ENCODE peak calls at places on chromosome 3, in eight cellular contexts. Q, P, N, E, C, H, D and V are unnamed samples.

GRCh38 chr3:7506606-7507180 is 645.8 kb downstream of the GRM7 start:
- DNase-seq in Q (no peak), P (no peak), N (no peak), E (no peak), C (no peak), H (no peak), D (no peak), V (no peak)

GRCh38 chr3:16807441-16807840 is 77.3 kb upstream of the PLCL2 start:
- DNase-seq in Q (no peak), P (no peak), N (peak), E (peak), C (no peak), H (peak), D (no peak), V (peak)

GRCh38 chr3:141434255-141434654 is 52.6 kb upstream of the RASA2 start:
- DNase-seq in Q (no peak), P (no peak), N (no peak), E (no peak), C (no peak), H (no peak), D (no peak), V (no peak)

GRCh38 chr3:125125822-125126245 is 70.0 kb upstream of the HEG1 start:
- DNase-seq in Q (peak), P (no peak), N (peak), E (peak), C (no peak), H (peak), D (no peak), V (peak)

GRCh38 chr3:183295211-183295610 is 42.2 kb downstream of the B3GNT5 start:
- DNase-seq in Q (peak), P (no peak), N (peak), E (peak), C (peak), H (peak), D (no peak), V (peak)

GRCh38 chr3:169812844-169813677 is at the start of the genes LRRC34 and LRRIQ4:
- DNase-seq in Q (peak), P (peak), N (peak), E (peak), C (peak), H (peak), D (peak), V (peak)

GRCh38 chr3:32391643-32392529 is at the start of gene CMTM7:
- DNase-seq in Q (peak), P (peak), N (peak), E (peak), C (peak), H (peak), D (peak), V (no peak)

GRCh38 chr3:192445768-192446644 is 281.3 kb downstream of the FGF12 start:
- DNase-seq in Q (no peak), P (no peak), N (peak), E (no peak), C (no peak), H (no peak), D (no peak), V (no peak)

GRCh38 chr3:184472723-184473419 is 88.7 kb upstream of the EPHB3 start:
- DNase-seq in Q (no peak), P (no peak), N (no peak), E (no peak), C (peak), H (no peak), D (no peak), V (no peak)

GRCh38 chr3:29153811-29154210 is 127.1 kb upstream of the RBMS3 start:
- DNase-seq in Q (no peak), P (no peak), N (peak), E (no peak), C (no peak), H (no peak), D (no peak), V (peak)

GRCh38 chr3:23203651-23204111 is 554 bp downstream of the UBE2E2 start:
- DNase-seq in Q (peak), P (no peak), N (no peak), E (peak), C (peak), H (peak), D (peak), V (no peak)

GRCh38 chr3:72413228-72413627 is 435.0 kb downstream of the SHQ1 start:
- DNase-seq in Q (peak), P (no peak), N (peak), E (peak), C (no peak), H (peak), D (no peak), V (no peak)

GRCh38 chr3:173993299-173993698 is 595.8 kb downstream of the NLGN1 start:
- DNase-seq in Q (peak), P (no peak), N (peak), E (peak), C (no peak), H (peak), D (no peak), V (peak)

GRCh38 chr3:28286595-28286994 is 45.2 kb downstream of the CMC1 start:
- DNase-seq in Q (peak), P (no peak), N (peak), E (no peak), C (no peak), H (peak), D (no peak), V (peak)

GRCh38 chr3:150483226-150483625 is 63.1 kb downstream of the SERP1 start:
- DNase-seq in Q (no peak), P (no peak), N (no peak), E (no peak), C (no peak), H (peak), D (no peak), V (peak)

GRCh38 chr3:39501982-39502837 is 34.7 kb downstream of the MOBP start:
- DNase-seq in Q (no peak), P (no peak), N (no peak), E (no peak), C (no peak), H (no peak), D (peak), V (no peak)

GRCh38 chr3:125154110-125154509 is 58.4 kb downstream of the SLC12A8 start:
- DNase-seq in Q (no peak), P (no peak), N (no peak), E (no peak), C (no peak), H (no peak), D (no peak), V (no peak)

GRCh38 chr3:186973702-186974101 is 43.4 kb downstream of the ST6GAL1 start:
- DNase-seq in Q (no peak), P (no peak), N (no peak), E (no peak), C (no peak), H (no peak), D (no peak), V (no peak)

GRCh38 chr3:186976802-186977201 is 46.5 kb downstream of the ST6GAL1 start:
- DNase-seq in Q (no peak), P (no peak), N (no peak), E (no peak), C (no peak), H (no peak), D (no peak), V (no peak)

GRCh38 chr3:186971578-186971977 is 41.3 kb downstream of the ST6GAL1 start:
- DNase-seq in Q (no peak), P (no peak), N (no peak), E (no peak), C (no peak), H (no peak), D (no peak), V (no peak)

GRCh38 chr3:186975726-186976125 is 45.4 kb downstream of the ST6GAL1 start:
- DNase-seq in Q (no peak), P (no peak), N (no peak), E (no peak), C (no peak), H (no peak), D (no peak), V (no peak)

DNA sequence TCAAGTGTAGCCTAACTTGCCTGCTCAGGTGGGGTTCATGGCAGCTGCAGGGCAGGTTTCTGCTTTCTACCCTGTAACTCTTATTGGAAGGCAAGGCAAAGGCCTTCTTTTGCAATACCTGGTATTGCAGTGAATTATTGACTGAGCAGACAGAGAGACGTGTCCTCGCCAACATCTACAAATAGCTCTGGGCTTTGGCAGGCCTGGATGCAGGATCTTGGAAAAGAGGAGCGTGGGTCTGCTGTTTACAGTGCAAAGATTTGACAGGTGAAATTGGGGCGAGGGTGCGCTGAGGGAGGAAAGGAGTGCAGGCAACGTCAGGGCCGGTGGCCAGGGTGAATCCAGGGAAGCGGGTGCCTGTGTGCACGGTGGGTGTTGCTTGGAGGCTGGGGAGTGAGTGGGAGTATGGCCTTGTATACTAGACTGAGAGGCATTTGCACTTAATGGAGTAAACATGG is 44.5 kb downstream of the ST6GAL1 start:
- DNase-seq in Q (no peak), P (no peak), N (no peak), E (no peak), C (no peak), H (no peak), D (no peak), V (no peak)
- TF ChIP-seq CTCF in Q (no peak), P (no peak), N (no peak), E (no peak), C (no peak), H (no peak), D (no peak), V (no peak)

GRCh38 chr3:181717505-181717904 is 5.8 kb downstream of the SOX2 start:
- DNase-seq in Q (no peak), P (no peak), N (no peak), E (no peak), C (no peak), H (no peak), D (no peak), V (no peak)
- H3K4me3 ChIP-seq in Q (no peak), P (no peak), N (no peak), E (no peak), C (no peak), H (no peak), D (no peak), V (no peak)

GRCh38 chr3:76726034-76726433 is 313.9 kb upstream of the ROBO2 start:
- DNase-seq in Q (no peak), P (no peak), N (no peak), E (no peak), C (no peak), H (no peak), D (no peak), V (no peak)

GRCh38 chr3:76724706-76725105 is 315.2 kb upstream of the ROBO2 start:
- DNase-seq in Q (no peak), P (no peak), N (no peak), E (no peak), C (no peak), H (no peak), D (no peak), V (no peak)

GRCh38 chr3:76728411-76728810 is 311.5 kb upstream of the ROBO2 start:
- DNase-seq in Q (no peak), P (no peak), N (no peak), E (no peak), C (no peak), H (no peak), D (no peak), V (no peak)

GRCh38 chr3:76723366-76723765 is 316.5 kb upstream of the ROBO2 start:
- DNase-seq in Q (no peak), P (no peak), N (no peak), E (no peak), C (no peak), H (no peak), D (no peak), V (no peak)

DNA sequence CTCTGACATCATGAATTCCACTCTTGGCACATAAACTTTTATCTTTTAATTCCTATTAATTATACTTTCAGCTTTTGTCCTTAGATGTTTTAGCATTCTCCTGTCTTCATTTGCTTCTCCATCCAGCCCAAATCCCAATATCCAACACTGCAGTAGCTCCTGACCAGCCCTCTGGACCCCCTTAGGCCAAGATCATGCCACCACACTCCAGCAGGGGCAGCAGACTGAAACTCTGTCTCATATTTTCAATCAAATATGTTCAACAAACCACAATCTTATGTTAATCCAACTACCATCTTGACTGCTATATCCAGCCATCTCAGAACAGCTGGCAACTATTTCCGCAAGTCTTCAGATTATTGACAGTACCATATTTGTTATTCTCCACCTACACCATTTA is 315.8 kb upstream of the ROBO2 start:
- DNase-seq in Q (no peak), P (no peak), N (no peak), E (no peak), C (no peak), H (no peak), D (no peak), V (no peak)
- TF ChIP-seq CTCF in Q (no peak), P (no peak), N (no peak), E (peak), C (no peak), H (no peak), D (no peak), V (no peak)

DNA sequence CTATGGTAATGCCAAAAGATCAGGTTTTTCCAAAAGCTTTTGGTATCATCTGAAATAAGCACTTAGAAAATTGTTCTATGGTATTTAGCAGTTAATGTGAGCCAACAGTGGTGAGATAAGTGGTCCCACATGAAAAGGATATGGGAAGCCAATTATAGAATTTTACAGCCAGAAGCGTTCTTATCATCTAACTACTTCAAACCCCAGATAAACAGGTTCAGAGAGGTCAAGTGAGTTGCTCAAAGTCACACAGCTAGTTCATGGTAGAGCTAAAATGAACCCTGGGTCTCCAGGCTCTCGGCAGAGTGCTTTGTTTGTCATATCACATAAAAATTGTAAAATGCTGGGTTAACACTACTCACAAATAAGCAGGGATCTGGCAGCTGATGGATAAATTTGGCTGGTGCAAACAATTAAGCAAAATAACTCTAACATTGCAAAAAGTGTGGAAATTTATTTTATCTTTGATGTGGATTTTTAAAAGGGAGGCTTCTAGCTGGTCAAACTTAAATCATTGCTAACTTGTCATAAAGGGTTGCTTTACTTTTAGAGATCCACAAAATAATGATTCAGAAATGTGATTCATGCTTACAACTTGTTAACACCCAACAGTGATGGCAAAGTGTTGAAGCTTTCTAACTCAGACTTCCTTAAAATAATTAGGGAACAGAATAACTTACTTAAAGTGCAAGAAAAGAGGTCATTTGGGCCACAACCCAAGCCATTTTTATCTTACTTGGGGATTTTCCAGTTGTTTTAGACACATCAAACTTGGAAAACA is 202.8 kb upstream of the TBC1D5 start:
- DNase-seq in Q (no peak), P (no peak), N (no peak), E (no peak), C (no peak), H (no peak), D (no peak), V (no peak)
- H3K4me3 ChIP-seq in Q (no peak), P (no peak), N (no peak), E (no peak), C (no peak), H (no peak), D (no peak), V (no peak)

GRCh38 chr3:56557815-56558170 is 818 bp downstream of the CCDC66 start:
- DNase-seq in Q (no peak), P (no peak), N (peak), E (no peak), C (no peak), H (no peak), D (no peak), V (no peak)
- TF ChIP-seq CTCF in Q (no peak), P (peak), N (no peak), E (no peak), C (peak), H (no peak), D (no peak), V (no peak)

DNA sequence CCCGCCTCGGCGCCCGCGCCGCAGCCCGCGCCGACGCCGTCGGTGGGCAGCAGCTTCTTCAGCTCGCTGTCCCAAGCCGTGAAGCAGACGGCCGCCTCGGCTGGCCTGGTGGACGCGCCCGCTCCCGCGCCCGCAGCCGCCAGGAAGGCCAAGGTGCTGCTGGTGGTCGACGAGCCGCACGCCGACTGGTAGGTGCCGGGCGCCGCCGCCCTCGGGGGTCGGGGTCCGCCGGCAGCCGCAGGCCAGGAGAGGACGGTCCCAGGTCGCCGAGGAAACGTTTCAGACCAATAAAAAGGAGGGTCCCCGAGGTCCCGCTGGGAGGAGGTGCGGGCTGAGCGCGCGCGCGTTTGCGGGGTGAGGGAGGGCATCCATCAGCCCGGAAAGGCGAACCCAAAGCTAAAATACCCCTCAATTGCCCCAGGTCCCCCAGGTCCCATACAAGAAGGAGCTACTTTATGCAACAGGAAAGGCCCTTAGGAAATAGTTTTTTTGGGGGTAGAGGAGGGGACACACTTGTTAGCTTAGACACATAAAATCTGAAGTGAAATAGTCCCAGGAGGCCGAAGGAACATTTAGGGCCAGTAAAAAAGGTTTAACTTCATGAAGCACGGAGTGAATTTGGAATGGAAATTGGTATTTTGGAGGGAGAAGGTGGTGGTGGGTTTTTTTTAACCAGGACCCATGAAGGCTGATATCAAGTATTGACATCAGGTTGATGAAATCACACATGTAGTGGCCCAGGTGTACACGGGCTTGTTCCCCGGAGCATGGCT is 739 bp downstream of the SYN2 start:
- DNase-seq in Q (no peak), P (no peak), N (no peak), E (no peak), C (no peak), H (no peak), D (peak), V (no peak)
- H3K4me3 ChIP-seq in Q (no peak), P (no peak), N (no peak), E (no peak), C (no peak), H (no peak), D (peak), V (no peak)

DNA sequence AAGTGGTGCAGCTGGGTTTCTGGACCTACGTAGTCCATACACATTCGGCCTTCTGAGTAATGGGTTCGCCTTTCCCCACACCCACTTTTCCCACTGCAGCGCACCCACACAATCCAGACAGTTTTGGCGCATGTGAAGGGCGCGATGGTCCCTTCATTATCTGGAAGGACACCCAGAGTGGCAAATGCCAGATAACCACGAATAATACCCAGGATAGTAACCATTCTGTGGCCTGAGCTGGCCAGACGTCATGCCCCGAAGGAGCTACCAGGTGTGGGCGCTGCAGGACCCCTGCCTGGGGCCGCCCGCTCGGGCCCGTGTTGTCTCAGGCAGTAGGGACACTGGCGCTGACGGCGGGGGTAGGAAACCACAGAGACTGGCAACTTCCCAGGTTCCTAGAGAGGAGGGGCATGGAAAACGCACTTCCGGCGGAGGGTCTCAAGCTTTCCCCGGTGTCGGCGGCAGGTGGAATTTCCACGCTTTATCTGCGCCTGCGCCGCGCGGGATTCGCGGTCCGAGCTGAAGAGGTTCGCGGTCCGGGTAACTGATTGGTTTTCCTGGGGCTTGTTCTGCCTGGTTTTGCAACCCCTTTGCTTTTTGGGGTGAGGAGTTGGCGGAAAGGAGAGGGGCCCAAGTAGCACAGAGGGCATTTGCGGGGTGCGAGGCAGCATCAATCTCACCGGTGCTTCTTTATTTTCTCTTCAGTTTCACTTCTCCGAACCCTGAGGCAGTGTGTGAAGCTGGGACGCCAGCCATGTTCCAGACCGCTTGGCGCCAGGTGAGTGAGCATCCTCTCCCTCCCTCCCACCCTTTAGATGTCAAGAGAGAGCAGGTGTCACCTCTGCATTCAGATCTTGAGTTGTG is at the start of gene ZNF620:
- DNase-seq in Q (peak), P (peak), N (peak), E (peak), C (peak), H (peak), D (peak), V (no peak)
- TF ChIP-seq CTCF in Q (no peak), P (peak), N (peak), E (peak), C (peak), H (peak), D (no peak), V (peak)

DNA sequence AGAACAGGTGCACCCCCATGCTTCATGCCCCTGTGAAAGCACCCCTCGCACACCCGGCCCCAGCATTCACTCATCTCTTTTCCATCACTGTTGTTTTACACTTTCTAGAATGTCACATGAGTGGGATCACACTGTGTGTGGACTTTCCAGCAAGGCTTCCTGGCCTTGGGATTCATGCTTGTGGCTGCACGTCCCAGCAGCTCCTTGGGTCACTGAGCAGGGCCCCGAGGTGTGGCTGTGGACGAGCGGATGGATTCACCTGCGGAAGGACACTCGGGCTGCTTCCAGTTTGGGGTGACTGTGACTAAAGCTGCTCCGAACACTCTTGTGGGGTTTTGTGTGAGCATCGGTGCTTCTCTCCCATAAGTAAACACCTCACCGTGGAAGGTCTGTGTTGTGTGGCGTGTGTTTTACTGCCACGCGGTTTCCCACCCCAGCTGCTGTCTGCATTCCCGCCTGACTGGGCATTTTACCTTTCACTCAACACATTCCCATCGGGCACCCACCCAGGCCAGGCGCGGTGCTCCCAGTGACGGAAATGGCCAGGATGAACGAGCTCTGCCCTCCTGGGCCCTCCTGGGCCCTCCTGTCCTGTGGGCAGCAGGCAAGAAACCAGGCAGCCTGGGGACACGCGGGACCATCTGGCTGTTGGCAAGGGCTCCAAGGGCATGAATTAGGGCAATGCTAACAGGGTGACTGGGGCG is 41.4 kb downstream of the DNAJB8 start:
- DNase-seq in Q (no peak), P (no peak), N (no peak), E (no peak), C (no peak), H (no peak), D (no peak), V (no peak)
- H3K4me3 ChIP-seq in Q (no peak), P (no peak), N (no peak), E (no peak), C (no peak), H (no peak), D (no peak), V (no peak)